ENCODE peak calls at places on chromosome 2, in ten cellular contexts. S is NCI-H1694, D is mesenteric fat pad, H is pancreas, T is astrocyte of the spinal cord, N is immature natural killer cell, Y is HL-60, U is M059J, C is KBM-7, F is neural crest cell. K is an unnamed sample.

GRCh38 chr2:45119038-45119437 is 109.8 kb upstream of the SIX2 start:
- DNase-seq in S (no peak), D (no peak), H (no peak), T (peak), N (no peak), Y (no peak), U (peak), C (no peak), F (no peak), K (peak)

GRCh38 chr2:39871291-39871761 is 92.3 kb upstream of the THUMPD2 start:
- DNase-seq in S (peak), D (no peak), H (no peak), T (peak), N (no peak), Y (no peak), U (peak), C (peak), F (no peak), K (peak)

GRCh38 chr2:19632327-19633040 is 269.3 kb downstream of the TTC32 start:
- DNase-seq in S (no peak), D (no peak), H (no peak), T (no peak), N (no peak), Y (no peak), U (peak), C (no peak), F (no peak), K (peak)

GRCh38 chr2:190947711-190948251 is 66.2 kb downstream of the STAT1 start:
- DNase-seq in S (no peak), D (no peak), H (no peak), T (peak), N (peak), Y (no peak), U (peak), C (peak), F (no peak), K (peak)

GRCh38 chr2:231922945-231923344 is 3.3 kb downstream of the NPPC start:
- DNase-seq in S (no peak), D (peak), H (no peak), T (no peak), N (no peak), Y (no peak), U (no peak), C (no peak), F (no peak), K (no peak)

GRCh38 chr2:127094509-127095366 is 12.2 kb downstream of the BIN1 start:
- DNase-seq in S (no peak), D (no peak), H (peak), T (peak), N (no peak), Y (no peak), U (peak), C (no peak), F (no peak), K (peak)

GRCh38 chr2:97969466-97970067 is 26.2 kb downstream of the TMEM131 start:
- DNase-seq in S (no peak), D (no peak), H (no peak), T (no peak), N (no peak), Y (no peak), U (no peak), C (no peak), F (no peak), K (no peak)

GRCh38 chr2:217409939-217410820 is 550.3 kb upstream of the TNP1 start:
- DNase-seq in S (no peak), D (no peak), H (no peak), T (no peak), N (no peak), Y (no peak), U (no peak), C (no peak), F (no peak), K (peak)

GRCh38 chr2:227804970-227805369 is 8.7 kb upstream of the CCL20 start:
- DNase-seq in S (no peak), D (no peak), H (no peak), T (peak), N (no peak), Y (no peak), U (peak), C (no peak), F (no peak), K (no peak)

GRCh38 chr2:201280191-201281040 is 20.1 kb downstream of the CASP8 start:
- DNase-seq in S (no peak), D (no peak), H (no peak), T (no peak), N (no peak), Y (no peak), U (no peak), C (peak), F (no peak), K (no peak)

GRCh38 chr2:160719116-160719515 is 225.5 kb upstream of the RBMS1 start:
- DNase-seq in S (no peak), D (no peak), H (no peak), T (peak), N (no peak), Y (no peak), U (peak), C (no peak), F (no peak), K (peak)

GRCh38 chr2:9288681-9289338 is 82.2 kb downstream of the ASAP2 start:
- DNase-seq in S (no peak), D (no peak), H (no peak), T (no peak), N (no peak), Y (no peak), U (peak), C (no peak), F (no peak), K (peak)

GRCh38 chr2:190053426-190053825 is 9.1 kb downstream of the MSTN start:
- DNase-seq in S (no peak), D (no peak), H (no peak), T (no peak), N (no peak), Y (no peak), U (no peak), C (no peak), F (no peak), K (no peak)

GRCh38 chr2:9674931-9675330 is 44.1 kb upstream of the YWHAQ start:
- DNase-seq in S (no peak), D (no peak), H (no peak), T (no peak), N (no peak), Y (no peak), U (no peak), C (no peak), F (no peak), K (no peak)

GRCh38 chr2:106614511-106615291 is 127.5 kb downstream of the CD8B2 start:
- DNase-seq in S (no peak), D (no peak), H (peak), T (no peak), N (no peak), Y (no peak), U (no peak), C (no peak), F (no peak), K (peak)

GRCh38 chr2:239147376-239147775 is 253.4 kb downstream of the HDAC4 start:
- DNase-seq in S (no peak), D (no peak), H (no peak), T (no peak), N (no peak), Y (no peak), U (no peak), C (no peak), F (no peak), K (no peak)

GRCh38 chr2:50720695-50721314 is 311.1 kb downstream of the NRXN1 start:
- DNase-seq in S (peak), D (no peak), H (no peak), T (no peak), N (no peak), Y (no peak), U (no peak), C (no peak), F (no peak), K (no peak)

GRCh38 chr2:10779776-10780490 is 32.7 kb downstream of the PDIA6 start:
- DNase-seq in S (no peak), D (peak), H (no peak), T (no peak), N (no peak), Y (no peak), U (no peak), C (no peak), F (no peak), K (no peak)

GRCh38 chr2:153477641-153478288 is 797 bp downstream of the RPRM start:
- DNase-seq in S (no peak), D (no peak), H (no peak), T (no peak), N (no peak), Y (no peak), U (no peak), C (no peak), F (peak), K (no peak)

GRCh38 chr2:20619624-20620024 is 31.3 kb downstream of the HS1BP3 start:
- DNase-seq in S (no peak), D (peak), H (no peak), T (no peak), N (no peak), Y (no peak), U (no peak), C (no peak), F (no peak), K (no peak)

GRCh38 chr2:53490659-53491058 is 276.9 kb upstream of the CHAC2 start:
- DNase-seq in S (no peak), D (no peak), H (peak), T (peak), N (no peak), Y (no peak), U (no peak), C (no peak), F (no peak), K (peak)

GRCh38 chr2:83730258-83730657 is 728.8 kb downstream of the SUCLG1 start:
- DNase-seq in S (no peak), D (no peak), H (no peak), T (no peak), N (no peak), Y (no peak), U (no peak), C (no peak), F (no peak), K (no peak)

GRCh38 chr2:119484834-119485233 is 39.4 kb downstream of the SCTR start:
- DNase-seq in S (no peak), D (no peak), H (no peak), T (no peak), N (no peak), Y (no peak), U (peak), C (no peak), F (no peak), K (no peak)

GRCh38 chr2:130834091-130834922 is 2.4 kb upstream of the ARHGEF4 start:
- DNase-seq in S (no peak), D (no peak), H (peak), T (peak), N (no peak), Y (no peak), U (no peak), C (no peak), F (no peak), K (no peak)

GRCh38 chr2:120238728-120239487 is 13.7 kb upstream of the RALB start:
- DNase-seq in S (no peak), D (peak), H (no peak), T (peak), N (no peak), Y (no peak), U (peak), C (no peak), F (no peak), K (peak)

GRCh38 chr2:181158453-181158852 is 178.0 kb downstream of the UBE2E3 start:
- DNase-seq in S (no peak), D (no peak), H (no peak), T (no peak), N (no peak), Y (no peak), U (peak), C (no peak), F (no peak), K (no peak)

GRCh38 chr2:229178117-229178516 is 93.0 kb downstream of the PID1 start:
- DNase-seq in S (no peak), D (no peak), H (no peak), T (no peak), N (no peak), Y (no peak), U (no peak), C (no peak), F (no peak), K (no peak)

GRCh38 chr2:9844581-9844980 is 1.3 kb downstream of the TAF1B start:
- DNase-seq in S (no peak), D (no peak), H (no peak), T (peak), N (no peak), Y (no peak), U (peak), C (peak), F (no peak), K (no peak)

GRCh38 chr2:112155331-112156151 is 17.4 kb downstream of the FBLN7 start:
- DNase-seq in S (no peak), D (peak), H (no peak), T (no peak), N (peak), Y (no peak), U (no peak), C (peak), F (no peak), K (no peak)

GRCh38 chr2:134160793-134161504 is 92.9 kb upstream of the MGAT5 start:
- DNase-seq in S (no peak), D (no peak), H (peak), T (no peak), N (no peak), Y (no peak), U (peak), C (peak), F (no peak), K (no peak)

GRCh38 chr2:55824554-55825096 is 99.0 kb downstream of the EFEMP1 start:
- DNase-seq in S (no peak), D (no peak), H (no peak), T (no peak), N (no peak), Y (no peak), U (no peak), C (no peak), F (no peak), K (no peak)

GRCh38 chr2:136112317-136112891 is 5.5 kb downstream of the CXCR4 start:
- DNase-seq in S (no peak), D (no peak), H (no peak), T (no peak), N (no peak), Y (no peak), U (no peak), C (no peak), F (no peak), K (no peak)

GRCh38 chr2:104847821-104848160 is 6.1 kb upstream of the POU3F3 start:
- DNase-seq in S (no peak), D (no peak), H (no peak), T (peak), N (no peak), Y (no peak), U (no peak), C (no peak), F (no peak), K (no peak)

GRCh38 chr2:46857871-46858696 is 57.5 kb downstream of the MCFD2 start:
- DNase-seq in S (no peak), D (no peak), H (no peak), T (peak), N (peak), Y (no peak), U (peak), C (no peak), F (no peak), K (peak)

GRCh38 chr2:8851811-8852560 is 14.6 kb upstream of the KIDINS220 start:
- DNase-seq in S (no peak), D (no peak), H (no peak), T (no peak), N (no peak), Y (no peak), U (no peak), C (no peak), F (no peak), K (no peak)

GRCh38 chr2:237091779-237092436 is 6.2 kb downstream of the COPS8 start:
- DNase-seq in S (no peak), D (no peak), H (no peak), T (peak), N (no peak), Y (no peak), U (peak), C (no peak), F (no peak), K (peak)

GRCh38 chr2:109112-109809 is 63.0 kb upstream of the FAM110C start:
- DNase-seq in S (no peak), D (no peak), H (no peak), T (no peak), N (no peak), Y (no peak), U (no peak), C (no peak), F (no peak), K (no peak)